ENCODE peak calls at places on chromosomes 4 and X, in seven cellular contexts. B is A549, O is body of pancreas, V is HCT116, H is tibial nerve, P is heart left ventricle, K is IMR-90. X is an unnamed sample.
A peak's percentile ranks its signal among the peaks of the same experiment; 100 is the strongest.

GRCh38 chr4:1735215-1735614 is 13.9 kb downstream of the TACC3 start:
- DNase-seq in P (no peak), H (no peak), K (no peak), O (no peak), V (no peak), B (no peak), X (no peak)

GRCh38 chr4:172657112-172657511 is 511.5 kb upstream of the GALNT7 start:
- DNase-seq in V (no peak), O (no peak), P (no peak), K (no peak), H (no peak), B (no peak), X (no peak)

GRCh38 chr4:10023050-10023419 is 1.7 kb upstream of the SLC2A9 start:
- DNase-seq in H (no peak), K (no peak), B (no peak), O (no peak), V (no peak), P (no peak), X (no peak)

GRCh38 chr4:1050486-1051213 is 39.2 kb downstream of the FGFRL1 start:
- DNase-seq in H (no peak), P (peak; percentile 41), O (peak; percentile 8), B (no peak), K (no peak), V (no peak), X (no peak)

GRCh38 chr4:185011408-185011807 is 6.9 kb upstream of the HELT start:
- DNase-seq in B (no peak), P (no peak), K (no peak), H (no peak), V (peak; percentile 4), O (peak; percentile 53), X (no peak)

GRCh38 chrX:17590892-17591740 is 146.2 kb upstream of the SCML1 start:
- DNase-seq in P (peak; percentile 60), K (peak; percentile 80), H (peak; percentile 29), V (peak; percentile 49), O (peak; percentile 65), B (peak; percentile 73), X (no peak)

GRCh38 chr4:43234626-43235025 is 342.1 kb downstream of the GRXCR1 start:
- DNase-seq in K (peak; percentile 44), H (no peak), P (no peak), B (no peak), V (no peak), O (no peak), X (no peak)

GRCh38 chr4:156686120-156686519 is 285.5 kb downstream of the PDGFC start:
- DNase-seq in O (no peak), K (peak; percentile 93), H (no peak), B (no peak), P (no peak), V (no peak), X (no peak)

GRCh38 chrX:48617542-48618340 is 20.4 kb downstream of the WDR13 start:
- DNase-seq in O (no peak), P (no peak), B (no peak), H (no peak), K (no peak), V (no peak), X (no peak)

GRCh38 chr4:130995988-130996387 is 1900.0 kb downstream of the C4orf33 start:
- DNase-seq in H (no peak), P (no peak), V (no peak), O (no peak), K (no peak), B (no peak), X (no peak)

GRCh38 chr4:56990109-56990508 is 11.4 kb downstream of the POLR2B start:
- DNase-seq in B (no peak), P (no peak), H (no peak), O (no peak), V (no peak), K (peak; percentile 79), X (no peak)

GRCh38 chr4:76658231-76659102 is 223.4 kb downstream of the SHROOM3 start:
- DNase-seq in O (no peak), K (peak; percentile 86), P (no peak), V (no peak), H (no peak), B (no peak), X (no peak)

GRCh38 chr4:65033899-65034298 is 624.6 kb upstream of the TECRL start:
- DNase-seq in K (no peak), P (no peak), O (no peak), B (no peak), V (no peak), H (no peak), X (no peak)

GRCh38 chr4:168631241-168632151 is 134.6 kb downstream of the PALLD start:
- DNase-seq in V (no peak), O (peak; percentile 70), H (peak; percentile 18), P (peak; percentile 80), B (peak; percentile 73), K (peak; percentile 55), X (peak; percentile 42)

GRCh38 chrX:40152706-40153334 is 55.1 kb upstream of the BCOR start:
- DNase-seq in V (no peak), K (no peak), O (peak; percentile 78), B (peak; percentile 42), P (peak; percentile 79), H (no peak), X (no peak)

GRCh38 chrX:140274761-140275525 is 229.9 kb downstream of the SOX3 start:
- DNase-seq in B (no peak), K (peak; percentile 49), V (no peak), H (no peak), P (no peak), O (no peak), X (no peak)

GRCh38 chrX:132940727-132941162 is 17.7 kb downstream of the HS6ST2 start:
- DNase-seq in B (peak; percentile 5), P (no peak), H (no peak), O (no peak), K (no peak), V (peak; percentile 4), X (no peak)
- TF ChIP-seq CTCF in B (no peak), P (no peak), H (no peak), O (no peak), K (no peak), V (no peak), X (no peak)

GRCh38 chr4:7422098-7422897 is 12.4 kb downstream of the PSAPL1 start:
- DNase-seq in B (no peak), O (no peak), H (no peak), P (peak; percentile 55), K (no peak), V (no peak), X (no peak)
- TF ChIP-seq POLR2A in B (no peak), O (no peak), H (no peak), P (no peak), K (no peak), V (no peak), X (no peak)

GRCh38 chr4:175947117-175947722 is 118.4 kb upstream of the WDR17 start:
- DNase-seq in V (peak; percentile 27), B (peak; percentile 17), O (no peak), H (no peak), K (peak; percentile 43), P (no peak), X (no peak)
- TF ChIP-seq CTCF in V (peak; percentile 41), B (peak; percentile 45), O (peak; percentile 82), H (peak; percentile 14), K (peak; percentile 64), P (peak; percentile 77), X (peak; percentile 30)

GRCh38 chr4:105133976-105134375 is 12.7 kb upstream of the TET2 start:
- DNase-seq in O (no peak), V (no peak), H (no peak), B (no peak), P (no peak), K (no peak), X (no peak)
- TF ChIP-seq POLR2A in O (no peak), V (no peak), H (no peak), B (no peak), P (no peak), K (no peak), X (no peak)

DNA sequence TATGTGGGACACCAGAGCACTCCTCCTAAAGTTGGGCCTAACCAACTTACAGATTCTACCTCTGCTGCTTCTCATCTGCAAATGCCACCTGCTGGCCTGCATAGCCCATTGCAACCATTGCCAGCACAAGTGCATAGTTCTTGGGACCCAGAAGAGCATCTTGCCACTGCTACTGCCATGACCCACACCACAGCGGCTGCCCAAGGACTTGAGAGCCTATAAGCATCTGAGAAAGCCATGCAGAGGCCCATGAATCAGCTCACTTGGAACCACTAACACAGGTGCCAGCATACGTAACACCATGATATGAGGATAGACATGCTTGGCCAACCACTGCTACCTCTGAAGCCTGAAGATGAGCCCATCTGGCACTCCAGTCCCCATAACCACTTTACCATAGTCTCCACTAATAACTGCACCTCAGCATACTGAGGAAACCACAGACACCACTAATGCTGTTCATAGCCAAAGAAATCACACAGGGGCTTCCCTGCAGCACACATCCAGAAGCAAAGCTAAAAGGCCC is 258.1 kb upstream of the AGTR2 start:
- DNase-seq in O (peak; percentile 47), V (no peak), K (no peak), B (no peak), P (no peak), H (no peak), X (no peak)
- TF ChIP-seq CTCF in O (no peak), V (no peak), K (no peak), B (no peak), P (no peak), H (no peak), X (no peak)

GRCh38 chrX:119468186-119468929 is at the start of gene SLC25A5:
- DNase-seq in B (peak; percentile 88), V (no peak), P (peak; percentile 91), H (peak; percentile 45), O (peak; percentile 88), K (peak; percentile 69), X (peak; percentile 72)
- TF ChIP-seq POLR2A in B (peak; percentile 93), V (peak; percentile 79), P (peak; percentile 54), H (peak; percentile 56), O (peak; percentile 97), K (peak; percentile 91), X (peak; percentile 17)

DNA sequence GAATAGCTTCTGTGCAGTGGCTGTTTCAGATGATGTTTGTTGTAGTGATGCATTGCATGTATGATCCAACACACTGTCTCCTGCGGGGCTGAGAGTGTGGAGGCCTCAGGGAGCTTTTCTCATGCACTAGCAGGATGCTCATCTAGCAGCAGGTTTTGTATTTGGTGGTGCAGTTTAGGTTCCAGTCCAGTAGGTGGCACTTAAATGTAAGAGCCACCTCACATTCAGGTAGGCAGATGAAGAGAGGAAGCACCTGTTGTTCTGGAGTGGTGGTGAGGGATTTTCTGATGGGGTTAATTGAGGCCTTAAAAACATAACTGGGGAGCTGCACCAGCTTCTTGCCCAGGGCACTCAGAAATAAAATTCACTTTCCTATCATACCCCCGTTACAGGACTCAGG is 300.9 kb downstream of the SPIN4 start:
- DNase-seq in B (peak; percentile 8), O (peak; percentile 17), P (no peak), H (no peak), V (peak; percentile 1), K (no peak), X (no peak)
- TF ChIP-seq CTCF in B (no peak), O (no peak), P (no peak), H (no peak), V (no peak), K (no peak), X (no peak)

GRCh38 chrX:123960956-123961267 is 594 bp upstream of the STAG2 start:
- DNase-seq in P (no peak), K (no peak), B (no peak), O (no peak), H (no peak), V (no peak), X (no peak)
- TF ChIP-seq POLR2A in P (no peak), K (no peak), B (no peak), O (no peak), H (no peak), V (peak; percentile 22), X (no peak)

GRCh38 chrX:43559643-43560042 is 96.5 kb upstream of the MAOA start:
- DNase-seq in V (peak; percentile 28), B (peak; percentile 41), P (no peak), H (no peak), O (peak; percentile 55), K (peak; percentile 2), X (peak; percentile 33)
- TF ChIP-seq CTCF in V (peak; percentile 56), B (peak; percentile 52), P (peak; percentile 57), H (peak; percentile 66), O (peak; percentile 21), K (peak; percentile 37), X (peak; percentile 50)